ENCODE peak calls at places on chromosomes 5 and 9, in seven cellular contexts. N, T, P, B, R, X and L are unnamed samples.
A peak's percentile ranks its signal among the peaks of the same experiment; 100 is the strongest.

GRCh38 chr9:103802068-103802467 is 292.0 kb upstream of the SMC2 start:
- DNase-seq in T (peak; percentile 93), B (no peak), P (no peak), X (peak; percentile 18), N (no peak), R (no peak), L (no peak)

GRCh38 chr5:80764786-80765185 is 110.0 kb upstream of the DHFR start:
- DNase-seq in N (no peak), P (no peak), R (no peak), T (no peak), B (no peak), X (no peak), L (no peak)

GRCh38 chr9:13487071-13487470 is 207.6 kb upstream of the MPDZ start:
- DNase-seq in N (no peak), T (no peak), B (no peak), P (no peak), X (no peak), R (no peak), L (no peak)

GRCh38 chr9:118455259-118455658 is 751.1 kb downstream of the TLR4 start:
- DNase-seq in P (no peak), N (no peak), T (no peak), B (no peak), X (no peak), R (no peak), L (no peak)

GRCh38 chr5:124906339-124907097 is 160.1 kb upstream of the ZNF608 start:
- DNase-seq in X (peak; percentile 77), B (peak; percentile 76), P (no peak), N (peak; percentile 32), T (peak; percentile 75), R (no peak), L (no peak)

GRCh38 chr9:106890621-106891020 is 27.7 kb downstream of the ZNF462 start:
- DNase-seq in P (no peak), R (no peak), B (no peak), N (no peak), T (peak; percentile 21), X (no peak), L (no peak)

GRCh38 chr9:116435706-116436105 is 251.4 kb upstream of the TRIM32 start:
- DNase-seq in T (no peak), R (no peak), B (no peak), X (peak; percentile 21), N (no peak), P (no peak), L (no peak)

GRCh38 chr9:78694950-78695349 is 398.0 kb downstream of the PSAT1 start:
- DNase-seq in B (no peak), P (no peak), R (no peak), T (no peak), X (no peak), N (no peak), L (peak; percentile 36)

GRCh38 chr5:73783823-73784222 is 157.8 kb downstream of the ARHGEF28 start:
- DNase-seq in T (peak; percentile 42), B (no peak), R (no peak), X (peak; percentile 45), P (no peak), N (peak; percentile 18), L (no peak)

GRCh38 chr9:97809666-97810344 is 43.2 kb upstream of the FOXE1 start:
- DNase-seq in N (peak; percentile 54), X (no peak), B (no peak), R (no peak), P (no peak), T (no peak), L (no peak)

GRCh38 chr9:77738932-77739331 is 90.8 kb upstream of the GNA14 start:
- DNase-seq in B (no peak), X (no peak), P (no peak), N (no peak), R (no peak), T (no peak), L (no peak)

GRCh38 chr5:113788141-113788540 is 274.6 kb downstream of the YTHDC2 start:
- DNase-seq in N (no peak), T (no peak), X (no peak), B (no peak), R (no peak), P (no peak), L (no peak)

GRCh38 chr5:76701298-76701697 is 14.6 kb upstream of the F2R start:
- DNase-seq in B (peak; percentile 65), X (peak; percentile 82), R (no peak), T (peak; percentile 95), N (peak; percentile 97), P (no peak), L (no peak)

GRCh38 chr9:100014846-100015245 is 84.0 kb downstream of the ERP44 start:
- DNase-seq in T (no peak), N (no peak), P (no peak), R (no peak), B (no peak), X (no peak), L (no peak)

GRCh38 chr5:141849371-141850182 is 28.6 kb downstream of the PCDH1 start:
- DNase-seq in N (peak; percentile 84), T (peak; percentile 76), X (peak; percentile 92), B (peak; percentile 78), P (no peak), R (no peak), L (peak; percentile 85)

GRCh38 chr9:136886610-136887597 is 588 bp downstream of the TRAF2 start:
- DNase-seq in N (peak; percentile 31), X (peak; percentile 56), R (no peak), B (no peak), P (no peak), T (peak; percentile 24), L (peak; percentile 87)